ENCODE peak calls at places on chromosome 11, in seven cellular contexts. V is HEK293T; U is KBM-7; L is activated CD4-positive, CD25-positive, alpha-beta regulatory T cell; N is T-helper 9 cell; B is naive thymus-derived CD4-positive, alpha-beta T cell; R is cardiac muscle cell. Y is an unnamed sample.

GRCh38 chr11:92424281-92424680 is 199.7 kb downstream of the FAT3 start:
- DNase-seq in V (no peak), U (no peak), L (no peak), N (no peak), B (no peak), R (peak), Y (no peak)

GRCh38 chr11:26741036-26741435 is 19.2 kb upstream of the SLC5A12 start:
- DNase-seq in V (no peak), U (no peak), L (no peak), N (no peak), B (no peak), R (peak), Y (no peak)

GRCh38 chr11:126194121-126194543 is 17.3 kb downstream of the RPUSD4 start:
- DNase-seq in V (peak), U (peak), L (no peak), N (peak), B (no peak), R (peak), Y (no peak)

GRCh38 chr11:60844045-60844869 is 2.3 kb downstream of the CCDC86 start:
- DNase-seq in V (no peak), U (no peak), L (no peak), N (no peak), B (no peak), R (no peak), Y (no peak)

GRCh38 chr11:117502285-117502856 is 174.7 kb downstream of the CEP164 start:
- DNase-seq in V (no peak), U (no peak), L (no peak), N (no peak), B (no peak), R (no peak), Y (no peak)

GRCh38 chr11:19080579-19080993 is 20.1 kb upstream of the MRGPRX2 start:
- DNase-seq in V (no peak), U (no peak), L (no peak), N (no peak), B (no peak), R (peak), Y (no peak)

GRCh38 chr11:63837719-63838118 is 1.2 kb upstream of the MARK2 start:
- DNase-seq in V (no peak), U (peak), L (no peak), N (no peak), B (no peak), R (no peak), Y (no peak)

GRCh38 chr11:45180888-45181594 is 34.6 kb downstream of the PRDM11 start:
- DNase-seq in V (peak), U (peak), L (no peak), N (peak), B (no peak), R (peak), Y (peak)

GRCh38 chr11:115324569-115325432 is 179.4 kb downstream of the CADM1 start:
- DNase-seq in V (peak), U (peak), L (no peak), N (no peak), B (no peak), R (peak), Y (no peak)

GRCh38 chr11:100546714-100547113 is 140.4 kb upstream of the ARHGAP42 start:
- DNase-seq in V (no peak), U (no peak), L (no peak), N (no peak), B (no peak), R (peak), Y (no peak)

GRCh38 chr11:72237112-72237931 is 6.7 kb downstream of the PHOX2A start:
- DNase-seq in V (no peak), U (no peak), L (no peak), N (no peak), B (no peak), R (no peak), Y (no peak)

GRCh38 chr11:102220728-102221467 is 96.4 kb upstream of the BIRC3 start:
- DNase-seq in V (no peak), U (no peak), L (no peak), N (no peak), B (no peak), R (no peak), Y (no peak)

GRCh38 chr11:122751298-122752070 is 86.8 kb upstream of the CRTAM start:
- DNase-seq in V (no peak), U (no peak), L (no peak), N (no peak), B (no peak), R (no peak), Y (no peak)

GRCh38 chr11:9264381-9265210 is 554 bp downstream of the DENND5A start:
- DNase-seq in V (peak), U (peak), L (no peak), N (peak), B (peak), R (peak), Y (peak)